ENCODE peak calls at places on chromosomes 6 and 20, in four cellular contexts. A is mesendoderm, I is IMR-90, X is neural progenitor cell. S is an unnamed sample.

GRCh38 chr20:62142252-62143117 is 709 bp downstream of the PSMA7 start:
- DNase-seq in A (no peak), I (no peak), X (peak; percentile 61), S (peak; percentile 63)

GRCh38 chr6:159114569-159114968 is 54.6 kb upstream of the FNDC1 start:
- DNase-seq in A (no peak), I (no peak), X (no peak), S (no peak)

GRCh38 chr6:7646394-7646793 is 56.4 kb downstream of the SNRNP48 start:
- DNase-seq in A (no peak), I (peak; percentile 68), X (no peak), S (no peak)

GRCh38 chr20:1509237-1509636 is 18.0 kb upstream of the SIRPB2 start:
- DNase-seq in A (peak; percentile 22), I (peak; percentile 37), X (peak; percentile 42), S (peak; percentile 61)

GRCh38 chr6:47180633-47181032 is 129.1 kb downstream of the TNFRSF21 start:
- DNase-seq in A (peak; percentile 97), I (peak; percentile 44), X (no peak), S (peak; percentile 69)

GRCh38 chr20:63658749-63659187 is 656 bp downstream of the RTEL1 start:
- DNase-seq in A (no peak), I (peak; percentile 40), X (no peak), S (no peak)

GRCh38 chr20:14012671-14013070 is 17.4 kb downstream of the MACROD2 start:
- DNase-seq in A (no peak), I (no peak), X (no peak), S (no peak)

GRCh38 chr6:160788806-160789205 is 86.8 kb downstream of the PLG start:
- DNase-seq in A (peak; percentile 73), I (no peak), X (no peak), S (no peak)

GRCh38 chr6:121516331-121516730 is 80.9 kb downstream of the GJA1 start:
- DNase-seq in A (no peak), I (peak; percentile 35), X (no peak), S (no peak)

GRCh38 chr20:63261808-63262528 is 7.7 kb upstream of the NKAIN4 start:
- DNase-seq in A (no peak), I (no peak), X (no peak), S (no peak)

GRCh38 chr6:106411643-106412200 is 51.2 kb downstream of the CRYBG1 start:
- DNase-seq in A (peak; percentile 45), I (no peak), X (peak; percentile 10), S (peak; percentile 61)

GRCh38 chr6:109467696-109468095 is 12.1 kb upstream of the MICAL1 start:
- DNase-seq in A (no peak), I (peak; percentile 55), X (no peak), S (no peak)
- H3K36me3 ChIP-seq in A (peaks cover 25% of the 10 kb centered on the region), I (peaks cover 44% of the 10 kb centered on the region), X (peaks cover 15% of the 10 kb centered on the region), S (peaks cover 74% of the 10 kb centered on the region)

GRCh38 chr20:33233129-33233774 is 2.5 kb upstream of the BPIFA1 start:
- DNase-seq in A (peak; percentile 55), I (no peak), X (peak; percentile 61), S (peak; percentile 83)
- H3K27me3 ChIP-seq in A (no peaks in the 10 kb centered on the region), I (peaks cover 3% of the 10 kb centered on the region), X (peaks cover 20% of the 10 kb centered on the region), S (peaks cover 51% of the 10 kb centered on the region)

DNA sequence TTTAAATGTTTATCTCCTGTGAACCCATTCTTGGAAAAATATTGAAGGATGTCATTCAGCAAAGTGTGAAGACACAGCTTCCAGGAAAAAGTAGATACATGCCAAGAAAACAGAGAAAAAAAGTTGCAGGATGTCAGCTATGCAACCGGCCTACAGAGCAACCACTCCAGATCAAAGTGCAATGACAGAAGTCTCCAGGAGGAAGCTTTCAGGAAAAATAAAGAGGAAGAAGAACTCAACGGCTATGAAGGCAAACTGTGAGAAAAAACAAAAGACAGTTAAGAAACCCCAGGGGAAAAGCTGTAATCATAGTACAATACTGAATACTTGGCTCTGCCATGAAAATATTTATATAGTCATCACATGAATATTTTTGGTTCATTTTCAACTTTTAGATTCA is 30.6 kb downstream of the REPS1 start:
- DNase-seq in A (no peak), I (no peak), X (no peak), S (no peak)
- H3K9ac ChIP-seq in A (no peak overlapping the region), I (no peak overlapping the region), X (no peak overlapping the region), S (no peak overlapping the region)

GRCh38 chr6:43671011-43671800 is 16.4 kb downstream of the MRPS18A start:
- DNase-seq in A (no peak), I (peak; percentile 20), X (no peak), S (no peak)

GRCh38 chr6:43671801-43672690 is 15.5 kb downstream of the MRPS18A start:
- DNase-seq in A (no peak), I (no peak), X (no peak), S (no peak)

GRCh38 chr6:43669922-43670622 is 17.5 kb downstream of the MRPS18A start:
- DNase-seq in A (peak; percentile 77), I (no peak), X (no peak), S (no peak)

GRCh38 chr6:43669050-43669921 is 18.3 kb downstream of the MRPS18A start:
- DNase-seq in A (peak; percentile 59), I (peak; percentile 59), X (peak; percentile 64), S (peak; percentile 64)

GRCh38 chr6:43670623-43670986 is 17.0 kb downstream of the MRPS18A start:
- DNase-seq in A (no peak), I (no peak), X (no peak), S (no peak)
- H3K36me3 ChIP-seq in A (peaks cover 11% of the 10 kb centered on the region), I (peaks cover 39% of the 10 kb centered on the region), X (no peaks in the 10 kb centered on the region), S (peaks cover 44% of the 10 kb centered on the region)

GRCh38 chr20:2754426-2754825 is 46.0 kb downstream of the CPXM1 start:
- DNase-seq in A (no peak), I (no peak), X (no peak), S (no peak)
- H3K27me3 ChIP-seq in A (peaks cover 32% of the 10 kb centered on the region), I (peaks cover 51% of the 10 kb centered on the region), X (peaks cover 59% of the 10 kb centered on the region), S (peaks cover 59% of the 10 kb centered on the region)

GRCh38 chr6:27188206-27188884 is 59.2 kb upstream of the PRSS16 start:
- DNase-seq in A (peak; percentile 95), I (peak; percentile 84), X (peak; percentile 94), S (peak; percentile 88)

GRCh38 chr6:27183082-27183832 is 64.2 kb upstream of the PRSS16 start:
- DNase-seq in A (no peak), I (no peak), X (no peak), S (no peak)

GRCh38 chr6:27188885-27189418 is 58.5 kb upstream of the PRSS16 start:
- DNase-seq in A (peak; percentile 88), I (peak; percentile 83), X (peak; percentile 91), S (no peak)
- H3K9ac ChIP-seq in A (peak overlapping the region; percentile 73), I (peak overlapping the region; percentile 76), X (no peak overlapping the region), S (peak overlapping the region; percentile 51)

GRCh38 chr20:36206641-36207040 is 29.6 kb upstream of the AAR2 start:
- DNase-seq in A (no peak), I (no peak), X (no peak), S (no peak)

GRCh38 chr20:36207602-36208001 is 28.7 kb upstream of the AAR2 start:
- DNase-seq in A (no peak), I (no peak), X (no peak), S (no peak)

GRCh38 chr20:36210561-36210960 is 25.7 kb upstream of the AAR2 start:
- DNase-seq in A (no peak), I (no peak), X (no peak), S (no peak)

GRCh38 chr20:36208257-36208656 is 28.0 kb upstream of the AAR2 start:
- DNase-seq in A (peak; percentile 22), I (no peak), X (no peak), S (peak; percentile 60)

GRCh38 chr20:36209921-36210320 is 26.4 kb upstream of the AAR2 start:
- DNase-seq in A (no peak), I (no peak), X (no peak), S (no peak)
- H3K36me3 ChIP-seq in A (no peaks in the 10 kb centered on the region), I (peaks cover 10% of the 10 kb centered on the region), X (no peaks in the 10 kb centered on the region), S (no peaks in the 10 kb centered on the region)

GRCh38 chr6:33124525-33124901 is 48.7 kb downstream of the HLA-DPB1 start:
- DNase-seq in A (no peak), I (no peak), X (no peak), S (no peak)

GRCh38 chr6:33123732-33124524 is 48.1 kb downstream of the HLA-DPB1 start:
- DNase-seq in A (peak; percentile 56), I (peak; percentile 30), X (peak; percentile 84), S (peak; percentile 72)

GRCh38 chr6:33128318-33128717 is 52.5 kb downstream of the HLA-DPB1 start:
- DNase-seq in A (no peak), I (no peak), X (no peak), S (no peak)

GRCh38 chr6:33124947-33125346 is 49.2 kb downstream of the HLA-DPB1 start:
- DNase-seq in A (no peak), I (no peak), X (no peak), S (no peak)

DNA sequence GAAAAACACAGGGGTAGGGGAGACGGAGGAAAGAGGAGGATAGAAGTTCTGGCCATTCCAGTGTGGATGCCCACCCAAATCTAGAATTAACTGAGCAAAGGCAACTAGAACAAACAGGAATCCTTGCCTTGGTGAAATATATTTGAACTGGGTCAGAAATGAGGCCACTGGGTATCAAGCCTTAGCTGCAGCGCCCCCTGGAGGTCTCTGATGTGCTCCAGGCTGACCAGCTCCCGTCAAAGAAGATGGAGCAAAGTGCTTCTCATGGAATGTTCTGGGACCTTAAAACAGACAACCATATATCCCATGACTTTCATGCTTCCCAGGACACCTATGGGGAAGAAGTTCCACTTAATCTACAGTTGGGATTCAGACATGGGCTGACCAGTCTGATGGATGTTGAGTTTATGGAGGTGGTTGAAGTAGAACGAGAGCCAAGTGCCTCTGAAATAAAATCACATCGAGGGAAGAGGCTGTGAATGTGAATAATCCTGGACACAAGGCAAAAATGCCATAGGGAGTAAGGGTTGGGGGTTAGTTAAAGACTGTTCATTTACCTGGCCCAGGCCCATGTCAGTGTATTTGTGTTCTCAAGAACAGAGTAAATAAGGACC is 50.4 kb downstream of the HLA-DPB1 start:
- DNase-seq in A (peak; percentile 68), I (peak; percentile 12), X (peak; percentile 86), S (peak; percentile 91)
- H3K27me3 ChIP-seq in A (no peaks in the 10 kb centered on the region), I (peaks cover 41% of the 10 kb centered on the region), X (no peaks in the 10 kb centered on the region), S (no peaks in the 10 kb centered on the region)

S was measured in endodermal cell.